ENCODE peak calls at places on chromosomes 2 and 18, in eight cellular contexts. I, Y, M, G, J, C, R and B are unnamed samples.

GRCh38 chr2:171320208-171320621 is 113.6 kb downstream of the METTL8 start:
- DNase-seq in I (peak; percentile 56), Y (no peak), M (no peak), G (peak; percentile 45), J (no peak), C (no peak), R (no peak), B (no peak)

GRCh38 chr2:187051350-187051749 is 202.4 kb upstream of the ZSWIM2 start:
- DNase-seq in I (no peak), Y (no peak), M (no peak), G (no peak), J (no peak), C (no peak), R (no peak), B (no peak)

GRCh38 chr18:54357082-54357659 is 487 bp downstream of the STARD6 start:
- DNase-seq in I (no peak), Y (no peak), M (no peak), G (no peak), J (peak; percentile 37), C (no peak), R (no peak), B (no peak)

GRCh38 chr18:76977108-76977621 is 154.8 kb downstream of the ZNF236 start:
- DNase-seq in I (peak; percentile 40), Y (no peak), M (peak; percentile 72), G (no peak), J (no peak), C (no peak), R (no peak), B (no peak)

GRCh38 chr2:25481381-25482310 is 139.9 kb upstream of the DNMT3A start:
- DNase-seq in I (no peak), Y (no peak), M (no peak), G (no peak), J (peak; percentile 35), C (no peak), R (peak; percentile 20), B (peak; percentile 67)

GRCh38 chr2:58967736-58968135 is 726.6 kb upstream of the FANCL start:
- DNase-seq in I (no peak), Y (no peak), M (peak; percentile 11), G (no peak), J (no peak), C (peak; percentile 40), R (peak; percentile 7), B (peak; percentile 4)

GRCh38 chr2:172106128-172106961 is 3.6 kb upstream of the DLX2 start:
- DNase-seq in I (peak; percentile 90), Y (no peak), M (no peak), G (peak; percentile 87), J (no peak), C (no peak), R (peak; percentile 79), B (peak; percentile 87)

GRCh38 chr2:137192366-137193315 is 427.3 kb downstream of the THSD7B start:
- DNase-seq in I (no peak), Y (no peak), M (no peak), G (no peak), J (no peak), C (no peak), R (peak; percentile 37), B (peak; percentile 22)

GRCh38 chr18:50558948-50559749 is 738 bp upstream of the MAPK4 start:
- DNase-seq in I (no peak), Y (no peak), M (no peak), G (no peak), J (no peak), C (no peak), R (no peak), B (no peak)

GRCh38 chr2:130391872-130392670 is 36.2 kb downstream of the PTPN18 start:
- DNase-seq in I (peak; percentile 48), Y (no peak), M (no peak), G (no peak), J (peak; percentile 23), C (no peak), R (peak; percentile 75), B (peak; percentile 77)

GRCh38 chr18:45081579-45082181 is 401.0 kb downstream of the SETBP1 start:
- DNase-seq in I (no peak), Y (no peak), M (no peak), G (peak; percentile 25), J (peak; percentile 2), C (no peak), R (no peak), B (no peak)

GRCh38 chr2:149329470-149330126 is 789 bp upstream of the LYPD6 start:
- DNase-seq in I (peak; percentile 91), Y (no peak), M (peak; percentile 59), G (peak; percentile 92), J (peak; percentile 51), C (no peak), R (peak; percentile 73), B (peak; percentile 53)

GRCh38 chr2:226906439-226906796 is 70.6 kb downstream of the RHBDD1 start:
- DNase-seq in I (no peak), Y (no peak), M (no peak), G (no peak), J (no peak), C (no peak), R (no peak), B (no peak)

GRCh38 chr2:112534826-112535225 is 7.4 kb upstream of the POLR1B start:
- DNase-seq in I (no peak), Y (no peak), M (no peak), G (no peak), J (no peak), C (no peak), R (no peak), B (no peak)

DNA sequence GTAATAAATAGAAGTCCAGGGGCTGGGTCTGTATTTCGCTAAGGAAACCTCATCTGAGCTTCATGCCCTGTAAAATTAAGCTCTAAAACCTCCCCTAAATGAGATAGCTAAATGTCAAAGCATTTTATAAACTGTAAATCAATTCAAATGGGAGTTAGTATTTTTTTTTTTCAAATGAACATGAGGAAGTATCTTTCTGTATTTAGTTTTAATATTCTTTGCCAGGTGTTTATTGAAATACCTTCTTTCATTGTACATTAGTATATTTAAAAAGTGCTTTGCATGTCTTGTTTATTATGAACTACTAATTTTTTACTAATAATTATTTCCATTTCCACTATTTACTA is 47.7 kb downstream of the ATIC start:
- DNase-seq in I (no peak), Y (no peak), M (no peak), G (no peak), J (no peak), C (no peak), R (no peak), B (peak; percentile 3)
- H3K36me3 ChIP-seq in I (peaks cover 55% of the 10 kb centered on the region), Y (peaks cover 11% of the 10 kb centered on the region), M (peaks cover 4% of the 10 kb centered on the region), G (peaks cover 3% of the 10 kb centered on the region), J (peaks cover 40% of the 10 kb centered on the region), C (no peaks in the 10 kb centered on the region), R (peaks cover 55% of the 10 kb centered on the region), B (peaks cover 62% of the 10 kb centered on the region)

GRCh38 chr2:101751276-101751675 is 53.8 kb downstream of the MAP4K4 start:
- DNase-seq in I (no peak), Y (no peak), M (no peak), G (no peak), J (no peak), C (no peak), R (no peak), B (no peak)

GRCh38 chr2:101745711-101746694 is 48.5 kb downstream of the MAP4K4 start:
- DNase-seq in I (no peak), Y (no peak), M (no peak), G (no peak), J (peak; percentile 61), C (no peak), R (peak; percentile 87), B (peak; percentile 68)

GRCh38 chr2:101744832-101745231 is 47.3 kb downstream of the MAP4K4 start:
- DNase-seq in I (no peak), Y (no peak), M (no peak), G (no peak), J (no peak), C (no peak), R (no peak), B (no peak)

GRCh38 chr2:101750688-101751087 is 53.2 kb downstream of the MAP4K4 start:
- DNase-seq in I (no peak), Y (no peak), M (no peak), G (peak; percentile 57), J (no peak), C (no peak), R (no peak), B (no peak)

DNA sequence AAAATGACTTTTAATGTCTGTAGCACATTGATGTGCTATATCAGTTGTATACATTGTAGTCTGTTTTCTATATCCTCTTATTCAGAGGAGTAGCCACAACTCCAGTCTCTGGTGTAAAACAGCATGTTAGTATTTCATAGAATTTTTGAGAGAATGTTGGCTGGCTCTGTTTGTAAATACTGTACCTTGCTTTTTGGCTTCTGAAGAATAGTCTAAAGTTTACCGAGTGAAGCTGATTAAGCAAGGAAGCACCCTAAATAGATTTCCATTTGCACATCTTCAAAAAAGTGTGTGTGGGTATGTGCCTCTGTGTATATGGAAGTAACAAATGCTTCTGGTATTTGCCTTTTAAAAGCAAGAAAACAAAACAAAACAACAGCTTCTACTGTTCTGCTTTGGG is 50.5 kb downstream of the MAP4K4 start:
- DNase-seq in I (no peak), Y (no peak), M (no peak), G (no peak), J (no peak), C (no peak), R (no peak), B (no peak)
- H3K4me1 ChIP-seq in I (peaks cover 12% of the 10 kb centered on the region), Y (peaks cover 13% of the 10 kb centered on the region), M (peaks cover 16% of the 10 kb centered on the region), G (peaks cover 3% of the 10 kb centered on the region), J (peaks cover 62% of the 10 kb centered on the region), C (peaks cover 51% of the 10 kb centered on the region), R (peaks cover 64% of the 10 kb centered on the region), B (peaks cover 36% of the 10 kb centered on the region)

DNA sequence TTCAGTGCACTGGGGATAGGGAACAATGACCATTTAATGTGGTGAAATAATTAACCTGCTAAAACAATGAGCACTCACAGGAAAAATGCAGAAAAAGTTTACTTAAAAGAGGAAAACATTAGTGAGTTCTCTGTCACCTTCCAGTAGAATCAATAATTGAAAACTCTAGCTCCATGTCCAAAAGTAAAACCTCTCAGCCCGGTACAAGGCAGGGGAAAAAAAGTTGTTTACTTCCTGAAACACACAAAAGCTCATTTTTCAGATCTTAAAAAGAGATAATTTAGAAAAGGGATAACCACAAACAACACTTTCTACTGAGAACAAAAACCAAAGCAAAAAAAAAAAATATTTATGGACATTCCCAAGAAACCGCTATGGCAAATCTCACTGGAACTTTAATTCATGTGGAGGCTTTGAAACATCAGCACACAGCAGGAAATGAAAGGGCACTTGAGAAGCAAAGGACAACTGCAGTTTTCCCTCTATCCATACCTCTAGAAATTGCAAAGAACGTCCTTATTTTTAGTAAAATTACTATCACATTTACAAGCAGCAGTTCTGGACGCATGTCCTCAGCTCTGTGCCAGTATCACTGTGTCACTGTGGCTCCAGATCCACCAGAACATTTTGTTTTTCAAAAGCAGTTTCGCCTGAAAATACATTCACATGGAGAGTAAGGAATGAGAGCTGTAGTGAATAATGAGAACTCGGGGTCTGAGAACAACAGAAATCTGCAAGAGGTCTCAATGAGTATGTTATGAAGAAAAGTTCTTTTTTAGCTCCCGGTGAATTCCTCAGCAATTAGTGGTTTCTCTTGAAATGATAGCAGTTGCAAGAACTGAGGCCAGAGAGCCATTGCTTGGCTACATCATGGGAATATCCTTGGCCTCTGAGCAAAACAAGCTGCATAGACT is 44.7 kb upstream of the DNAH7 start:
- DNase-seq in I (peak; percentile 59), Y (no peak), M (no peak), G (peak; percentile 23), J (peak; percentile 27), C (no peak), R (peak; percentile 75), B (peak; percentile 79)
- H3K36me3 ChIP-seq in I (no peaks in the 10 kb centered on the region), Y (no peaks in the 10 kb centered on the region), M (no peaks in the 10 kb centered on the region), G (no peaks in the 10 kb centered on the region), J (no peaks in the 10 kb centered on the region), C (no peaks in the 10 kb centered on the region), R (no peaks in the 10 kb centered on the region), B (no peaks in the 10 kb centered on the region)

DNA sequence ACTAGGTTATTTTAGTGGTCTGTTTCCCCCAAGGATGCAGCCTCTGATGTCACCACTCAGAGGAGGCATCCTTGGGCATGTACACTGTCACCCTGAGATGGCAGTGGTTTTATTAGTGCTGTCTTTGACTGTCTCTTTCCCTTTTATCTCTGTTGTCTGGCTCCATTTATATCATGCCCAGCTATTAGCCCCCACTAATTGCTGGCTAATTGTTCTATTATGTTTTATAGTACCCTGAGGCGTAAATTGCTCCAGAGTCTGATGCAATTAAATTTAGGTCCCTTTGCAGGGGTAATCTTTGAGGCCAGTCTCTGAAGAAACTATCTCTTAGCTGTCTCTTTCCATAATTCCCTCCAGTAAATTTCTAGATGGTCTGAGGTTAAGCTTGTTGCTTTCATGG is 301.0 kb upstream of the KLHL29 start:
- DNase-seq in I (no peak), Y (no peak), M (no peak), G (no peak), J (no peak), C (no peak), R (no peak), B (no peak)
- H3K4me1 ChIP-seq in I (no peaks in the 10 kb centered on the region), Y (no peaks in the 10 kb centered on the region), M (no peaks in the 10 kb centered on the region), G (no peaks in the 10 kb centered on the region), J (no peaks in the 10 kb centered on the region), C (no peaks in the 10 kb centered on the region), R (no peaks in the 10 kb centered on the region), B (no peaks in the 10 kb centered on the region)